ENCODE peak calls at places on chromosomes 5 and 9, in five cellular contexts. One of them, this sample, is unnamed.

GRCh38 chr9:16133032-16133431 is 580.2 kb downstream of the CCDC171 start:
- DNase-seq in IMR-90: no peak
- DNase-seq in A549: no peak
- DNase-seq in heart left ventricle: no peak
- DNase-seq in adrenal gland: no peak
- DNase-seq in this sample: no peak

GRCh38 chr5:58239731-58240130 is 220.2 kb downstream of the PLK2 start:
- DNase-seq in IMR-90: no peak
- DNase-seq in A549: peak; percentile 85
- DNase-seq in heart left ventricle: no peak
- DNase-seq in adrenal gland: no peak
- DNase-seq in this sample: no peak

GRCh38 chr9:114733814-114734213 is 51.8 kb upstream of the TEX48 start:
- DNase-seq in IMR-90: peak; percentile 60
- DNase-seq in A549: peak; percentile 61
- DNase-seq in heart left ventricle: no peak
- DNase-seq in adrenal gland: no peak
- DNase-seq in this sample: no peak

GRCh38 chr9:137310190-137311052 is 8.3 kb upstream of the NRARP start:
- DNase-seq in IMR-90: no peak
- DNase-seq in A549: peak; percentile 58
- DNase-seq in heart left ventricle: no peak
- DNase-seq in adrenal gland: no peak
- DNase-seq in this sample: no peak

GRCh38 chr9:4287886-4288588 is 11.8 kb downstream of the GLIS3 start:
- DNase-seq in IMR-90: no peak
- DNase-seq in A549: no peak
- DNase-seq in heart left ventricle: no peak
- DNase-seq in adrenal gland: no peak
- DNase-seq in this sample: no peak

GRCh38 chr9:91711755-91712591 is 238.1 kb downstream of the ROR2 start:
- DNase-seq in IMR-90: peak; percentile 37
- DNase-seq in A549: no peak
- DNase-seq in heart left ventricle: no peak
- DNase-seq in adrenal gland: no peak
- DNase-seq in this sample: no peak

GRCh38 chr5:88877826-88878225 is 5.2 kb downstream of the MEF2C start:
- DNase-seq in IMR-90: no peak
- DNase-seq in A549: no peak
- DNase-seq in heart left ventricle: peak; percentile 20
- DNase-seq in adrenal gland: no peak
- DNase-seq in this sample: no peak

GRCh38 chr5:138944527-138945322 is 69.6 kb upstream of the LRRTM2 start:
- DNase-seq in IMR-90: no peak
- DNase-seq in A549: no peak
- DNase-seq in heart left ventricle: no peak
- DNase-seq in adrenal gland: peak; percentile 48
- DNase-seq in this sample: no peak

GRCh38 chr5:115857621-115858349 is 16.1 kb downstream of the AP3S1 start:
- DNase-seq in IMR-90: peak; percentile 35
- DNase-seq in A549: peak; percentile 43
- DNase-seq in heart left ventricle: no peak
- DNase-seq in adrenal gland: no peak
- DNase-seq in this sample: no peak

GRCh38 chr5:159953609-159954008 is 37.3 kb downstream of the ADRA1B start:
- DNase-seq in IMR-90: no peak
- DNase-seq in A549: no peak
- DNase-seq in heart left ventricle: no peak
- DNase-seq in adrenal gland: no peak
- DNase-seq in this sample: no peak

GRCh38 chr5:159947708-159948358 is 31.6 kb downstream of the ADRA1B start:
- DNase-seq in IMR-90: peak; percentile 69
- DNase-seq in A549: peak; percentile 19
- DNase-seq in heart left ventricle: no peak
- DNase-seq in adrenal gland: peak; percentile 46
- DNase-seq in this sample: no peak

GRCh38 chr5:159951834-159952233 is 35.6 kb downstream of the ADRA1B start:
- DNase-seq in IMR-90: peak; percentile 51
- DNase-seq in A549: no peak
- DNase-seq in heart left ventricle: no peak
- DNase-seq in adrenal gland: peak; percentile 23
- DNase-seq in this sample: no peak

GRCh38 chr5:159955056-159955624 is 38.9 kb downstream of the ADRA1B start:
- DNase-seq in IMR-90: no peak
- DNase-seq in A549: no peak
- DNase-seq in heart left ventricle: no peak
- DNase-seq in adrenal gland: no peak
- DNase-seq in this sample: no peak

DNA sequence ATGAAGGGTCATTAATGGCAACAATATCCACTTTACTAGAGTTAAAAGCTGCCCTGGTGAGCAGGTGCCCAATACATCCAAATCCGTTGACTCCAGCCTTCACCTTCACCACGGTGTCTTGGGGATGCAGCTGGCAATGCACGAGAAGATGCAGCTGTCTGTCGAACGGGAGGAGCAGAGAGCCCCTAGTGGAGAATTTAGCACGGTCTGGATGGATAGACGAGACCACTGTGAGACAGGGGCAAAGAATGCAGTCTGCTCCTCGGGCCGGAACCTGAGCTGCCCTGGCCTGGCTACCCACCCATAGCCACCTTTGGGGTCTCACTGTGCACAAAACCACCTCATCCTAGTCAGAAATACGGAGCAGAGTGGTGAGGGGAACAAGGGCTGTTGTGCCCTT is 35.1 kb downstream of the ADRA1B start:
- DNase-seq in IMR-90: peak; percentile 27
- DNase-seq in A549: peak; percentile 26
- DNase-seq in heart left ventricle: no peak
- DNase-seq in adrenal gland: peak; percentile 24
- DNase-seq in this sample: no peak
- TF ChIP-seq CTCF in IMR-90: peak; percentile 36
- TF ChIP-seq CTCF in A549: peak; percentile 13
- TF ChIP-seq CTCF in heart left ventricle: no peak
- TF ChIP-seq CTCF in adrenal gland: no peak
- TF ChIP-seq CTCF in this sample: no peak

GRCh38 chr9:95008151-95008771 is 281.8 kb downstream of the AOPEP start:
- DNase-seq in IMR-90: no peak
- DNase-seq in A549: peak; percentile 84
- DNase-seq in heart left ventricle: no peak
- DNase-seq in adrenal gland: no peak
- DNase-seq in this sample: peak; percentile 52

GRCh38 chr9:95007470-95007869 is 281.0 kb downstream of the AOPEP start:
- DNase-seq in IMR-90: no peak
- DNase-seq in A549: no peak
- DNase-seq in heart left ventricle: no peak
- DNase-seq in adrenal gland: no peak
- DNase-seq in this sample: no peak

GRCh38 chr9:95003694-95004451 is 277.4 kb downstream of the AOPEP start:
- DNase-seq in IMR-90: peak; percentile 53
- DNase-seq in A549: peak; percentile 80
- DNase-seq in heart left ventricle: peak; percentile 74
- DNase-seq in adrenal gland: peak; percentile 80
- DNase-seq in this sample: peak; percentile 60

GRCh38 chr9:95004452-95005275 is 278.2 kb downstream of the AOPEP start:
- DNase-seq in IMR-90: no peak
- DNase-seq in A549: peak; percentile 74
- DNase-seq in heart left ventricle: peak; percentile 73
- DNase-seq in adrenal gland: peak; percentile 72
- DNase-seq in this sample: peak; percentile 60

DNA sequence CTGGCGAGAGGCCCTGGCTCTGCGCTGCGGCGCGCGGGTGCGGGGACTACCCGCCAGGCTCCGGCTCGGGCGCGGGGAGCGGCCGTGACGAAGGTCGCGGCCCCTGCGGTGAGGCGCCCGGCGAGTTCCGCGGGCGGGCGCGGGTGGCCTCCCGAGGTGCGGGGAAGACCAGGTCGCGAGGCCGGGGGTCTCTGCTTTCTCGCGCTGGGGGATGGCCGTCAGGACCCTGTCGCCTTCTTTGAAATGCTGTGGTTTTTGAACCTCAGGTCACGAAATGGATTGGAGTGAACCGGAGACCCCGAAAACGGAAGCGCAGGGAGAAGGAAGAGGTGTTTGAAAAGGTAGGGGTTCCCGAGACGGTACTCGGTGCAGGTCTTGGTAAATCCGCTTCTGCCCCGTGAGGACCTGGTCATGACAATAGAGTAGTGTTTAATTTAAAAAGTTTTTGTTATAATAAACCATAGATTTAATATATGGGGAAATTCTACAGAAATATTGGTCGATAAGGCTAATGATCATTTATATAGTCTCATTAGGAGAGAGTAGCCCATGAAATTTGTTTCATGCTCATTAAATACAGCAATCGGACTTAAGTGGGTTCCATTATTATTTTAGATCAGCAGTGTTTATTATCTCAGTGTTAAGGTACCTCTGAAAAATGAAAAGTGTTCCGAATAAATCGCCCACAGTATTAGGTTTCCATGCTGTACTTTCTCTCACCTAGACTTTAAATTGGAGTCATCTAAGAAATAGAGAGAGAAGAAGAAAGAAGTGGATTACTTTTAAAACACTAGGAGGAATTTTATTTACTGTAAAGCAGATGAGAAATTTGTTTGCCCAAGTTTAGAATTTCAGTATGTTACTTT is 279.0 kb downstream of the AOPEP start:
- DNase-seq in IMR-90: no peak
- DNase-seq in A549: peak; percentile 68
- DNase-seq in heart left ventricle: no peak
- DNase-seq in adrenal gland: no peak
- DNase-seq in this sample: no peak
- TF ChIP-seq POLR2A in IMR-90: peak; percentile 2
- TF ChIP-seq POLR2A in A549: no peak
- TF ChIP-seq POLR2A in heart left ventricle: no peak
- TF ChIP-seq POLR2A in adrenal gland: no peak
- TF ChIP-seq POLR2A in this sample: no peak

DNA sequence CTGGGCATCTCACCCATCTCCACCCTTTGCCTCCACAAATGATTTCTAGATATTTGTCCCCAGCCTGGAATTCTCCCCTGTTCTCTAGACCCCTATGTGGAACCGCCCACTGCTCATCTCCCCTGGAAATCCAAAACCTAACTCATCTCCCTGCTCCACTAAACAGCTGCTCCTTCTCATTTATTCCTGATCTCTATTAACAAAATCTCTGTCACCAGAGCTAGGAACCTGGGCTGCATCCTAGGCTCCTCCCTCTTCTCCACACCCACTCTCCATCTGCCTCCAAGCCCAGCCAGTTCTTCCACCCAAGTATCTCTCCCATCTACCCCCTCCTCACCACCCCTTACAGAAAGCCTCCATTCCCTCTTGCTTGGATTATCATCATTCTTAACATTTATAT is 24.0 kb upstream of the SYNPO start:
- DNase-seq in IMR-90: no peak
- DNase-seq in A549: no peak
- DNase-seq in heart left ventricle: no peak
- DNase-seq in adrenal gland: no peak
- DNase-seq in this sample: no peak
- H3K27ac ChIP-seq in IMR-90: no peak overlapping the region
- H3K27ac ChIP-seq in A549: peak overlapping the region; percentile 44
- H3K27ac ChIP-seq in heart left ventricle: peak overlapping the region; percentile 87
- H3K27ac ChIP-seq in adrenal gland: no peak overlapping the region
- H3K27ac ChIP-seq in this sample: no peak overlapping the region

GRCh38 chr9:105608685-105609598 is 51.0 kb downstream of the FKTN start:
- DNase-seq in IMR-90: peak; percentile 59
- DNase-seq in A549: peak; percentile 52
- DNase-seq in heart left ventricle: no peak
- DNase-seq in adrenal gland: no peak
- DNase-seq in this sample: peak; percentile 10
- TF ChIP-seq CTCF in IMR-90: peak; percentile 61
- TF ChIP-seq CTCF in A549: peak; percentile 67
- TF ChIP-seq CTCF in heart left ventricle: peak; percentile 60
- TF ChIP-seq CTCF in adrenal gland: peak; percentile 63
- TF ChIP-seq CTCF in this sample: peak; percentile 72